ENCODE peak calls at places on chromosomes 4 and X, in four cellular contexts. One of them, this sample, is unnamed.

GRCh38 chr4:100841911-100842310 is 324.1 kb upstream of the EMCN start:
- DNase-seq in spleen: no peak
- DNase-seq in AG04449: no peak
- DNase-seq in aorta: no peak
- DNase-seq in this sample: no peak

GRCh38 chr4:76952071-76952470 is 2.5 kb downstream of the SEPTIN11 start:
- DNase-seq in spleen: no peak
- DNase-seq in AG04449: no peak
- DNase-seq in aorta: no peak
- DNase-seq in this sample: no peak

GRCh38 chrX:110000000-110000399 is 2.9 kb upstream of the TMEM164 start:
- DNase-seq in spleen: no peak
- DNase-seq in AG04449: no peak
- DNase-seq in aorta: no peak
- DNase-seq in this sample: no peak

GRCh38 chr4:30943356-30943755 is 223.2 kb downstream of the PCDH7 start:
- DNase-seq in spleen: no peak
- DNase-seq in AG04449: no peak
- DNase-seq in aorta: no peak
- DNase-seq in this sample: no peak

GRCh38 chrX:31981546-31982062 is 909.8 kb upstream of the FTHL17 start:
- DNase-seq in spleen: no peak
- DNase-seq in AG04449: no peak
- DNase-seq in aorta: no peak
- DNase-seq in this sample: no peak

GRCh38 chrX:97563531-97564133 is 679.9 kb downstream of the RPA4 start:
- DNase-seq in spleen: peak; percentile 80
- DNase-seq in AG04449: peak; percentile 7
- DNase-seq in aorta: peak; percentile 63
- DNase-seq in this sample: peak; percentile 66

GRCh38 chrX:18549643-18550042 is 122.3 kb downstream of the RS1 start:
- DNase-seq in spleen: no peak
- DNase-seq in AG04449: no peak
- DNase-seq in aorta: no peak
- DNase-seq in this sample: no peak

GRCh38 chr4:97942951-97943350 is 200.3 kb downstream of the STPG2 start:
- DNase-seq in spleen: no peak
- DNase-seq in AG04449: no peak
- DNase-seq in aorta: no peak
- DNase-seq in this sample: no peak

GRCh38 chr4:120053916-120054315 is 12.7 kb downstream of the MAD2L1 start:
- DNase-seq in spleen: no peak
- DNase-seq in AG04449: no peak
- DNase-seq in aorta: no peak
- DNase-seq in this sample: no peak

GRCh38 chrX:8724176-8724757 is 7.7 kb downstream of the ANOS1 start:
- DNase-seq in spleen: no peak
- DNase-seq in AG04449: no peak
- DNase-seq in aorta: no peak
- DNase-seq in this sample: no peak

GRCh38 chr4:55121246-55121645 is 4.1 kb downstream of the KDR start:
- DNase-seq in spleen: no peak
- DNase-seq in AG04449: no peak
- DNase-seq in aorta: no peak
- DNase-seq in this sample: no peak

GRCh38 chr4:188993871-188994270 is 854.6 kb downstream of the TRIML1 start:
- DNase-seq in spleen: no peak
- DNase-seq in AG04449: no peak
- DNase-seq in aorta: no peak
- DNase-seq in this sample: no peak

GRCh38 chrX:42577936-42578335 is 200.0 kb downstream of the PPP1R2C start:
- DNase-seq in spleen: no peak
- DNase-seq in AG04449: no peak
- DNase-seq in aorta: no peak
- DNase-seq in this sample: no peak

GRCh38 chr4:95548738-95549245 is at the start of gene UNC5C:
- DNase-seq in spleen: peak; percentile 83
- DNase-seq in AG04449: no peak
- DNase-seq in aorta: peak; percentile 85
- DNase-seq in this sample: no peak

GRCh38 chr4:128812360-128812958 is 3.0 kb downstream of the JADE1 start:
- DNase-seq in spleen: no peak
- DNase-seq in AG04449: no peak
- DNase-seq in aorta: peak; percentile 63
- DNase-seq in this sample: peak; percentile 61

GRCh38 chr4:76736434-76736833 is 161.5 kb downstream of the SOWAHB start:
- DNase-seq in spleen: no peak
- DNase-seq in AG04449: peak; percentile 81
- DNase-seq in aorta: no peak
- DNase-seq in this sample: no peak

GRCh38 chrX:105098201-105098600 is 122.3 kb downstream of the TEX13A start:
- DNase-seq in spleen: no peak
- DNase-seq in AG04449: no peak
- DNase-seq in aorta: no peak
- DNase-seq in this sample: no peak

GRCh38 chr4:40608628-40609027 is 21.0 kb downstream of the RBM47 start:
- DNase-seq in spleen: no peak
- DNase-seq in AG04449: peak; percentile 31
- DNase-seq in aorta: no peak
- DNase-seq in this sample: no peak

GRCh38 chrX:149512225-149512885 is 7.2 kb upstream of the IDS start:
- DNase-seq in spleen: no peak
- DNase-seq in AG04449: no peak
- DNase-seq in aorta: peak; percentile 65
- DNase-seq in this sample: peak; percentile 46

GRCh38 chr4:102423375-102423774 is 77.8 kb upstream of the NFKB1 start:
- DNase-seq in spleen: no peak
- DNase-seq in AG04449: no peak
- DNase-seq in aorta: no peak
- DNase-seq in this sample: peak; percentile 18

GRCh38 chr4:44186096-44186849 is 262.3 kb downstream of the KCTD8 start:
- DNase-seq in spleen: no peak
- DNase-seq in AG04449: no peak
- DNase-seq in aorta: no peak
- DNase-seq in this sample: no peak

DNA sequence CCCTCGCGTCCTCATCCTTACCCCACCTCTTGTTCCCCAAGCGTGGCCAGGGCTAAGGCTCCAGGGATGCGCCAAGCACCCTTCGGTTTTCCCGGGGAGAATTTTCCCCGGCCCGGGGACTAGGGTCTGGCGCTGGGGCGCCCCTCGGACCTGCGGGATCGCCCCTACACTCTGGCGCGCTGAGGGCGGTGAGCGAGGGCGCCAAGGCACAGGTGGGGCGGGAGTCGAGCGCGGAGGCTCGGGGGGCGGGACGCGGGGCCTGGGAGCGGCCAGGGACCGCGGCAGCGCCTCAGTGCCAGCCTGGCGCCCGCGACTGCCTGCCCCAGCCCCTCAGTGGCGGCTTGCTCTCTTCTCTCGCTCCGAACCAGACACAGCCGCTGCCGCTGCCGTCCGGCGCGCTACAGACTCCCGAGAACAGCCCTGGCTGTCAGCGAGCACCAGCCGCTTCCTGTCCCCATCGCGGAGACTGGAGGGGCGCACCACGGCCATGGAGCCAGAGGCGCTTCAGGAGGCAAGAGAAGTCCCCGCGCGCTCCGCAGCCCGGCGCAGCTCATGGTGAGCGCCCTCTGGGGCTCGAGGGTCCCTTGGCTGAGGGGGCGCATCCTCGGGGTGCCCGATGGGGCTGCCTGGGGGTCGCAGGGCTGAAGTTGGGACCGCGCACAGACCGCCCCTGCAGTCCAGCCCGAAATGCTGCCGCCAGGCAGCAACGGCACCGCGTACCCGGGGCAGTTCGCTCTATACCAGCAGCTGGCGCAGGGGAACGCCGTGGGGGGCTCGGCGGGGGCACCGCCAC is at the start of gene DRD5:
- DNase-seq in spleen: no peak
- DNase-seq in AG04449: no peak
- DNase-seq in aorta: no peak
- DNase-seq in this sample: no peak
- H3K4me3 ChIP-seq in spleen: no peak within 1 kb of the TSS
- H3K4me3 ChIP-seq in AG04449: no peak within 1 kb of the TSS
- H3K4me3 ChIP-seq in aorta: no peak within 1 kb of the TSS
- H3K4me3 ChIP-seq in this sample: no peak within 1 kb of the TSS

DNA sequence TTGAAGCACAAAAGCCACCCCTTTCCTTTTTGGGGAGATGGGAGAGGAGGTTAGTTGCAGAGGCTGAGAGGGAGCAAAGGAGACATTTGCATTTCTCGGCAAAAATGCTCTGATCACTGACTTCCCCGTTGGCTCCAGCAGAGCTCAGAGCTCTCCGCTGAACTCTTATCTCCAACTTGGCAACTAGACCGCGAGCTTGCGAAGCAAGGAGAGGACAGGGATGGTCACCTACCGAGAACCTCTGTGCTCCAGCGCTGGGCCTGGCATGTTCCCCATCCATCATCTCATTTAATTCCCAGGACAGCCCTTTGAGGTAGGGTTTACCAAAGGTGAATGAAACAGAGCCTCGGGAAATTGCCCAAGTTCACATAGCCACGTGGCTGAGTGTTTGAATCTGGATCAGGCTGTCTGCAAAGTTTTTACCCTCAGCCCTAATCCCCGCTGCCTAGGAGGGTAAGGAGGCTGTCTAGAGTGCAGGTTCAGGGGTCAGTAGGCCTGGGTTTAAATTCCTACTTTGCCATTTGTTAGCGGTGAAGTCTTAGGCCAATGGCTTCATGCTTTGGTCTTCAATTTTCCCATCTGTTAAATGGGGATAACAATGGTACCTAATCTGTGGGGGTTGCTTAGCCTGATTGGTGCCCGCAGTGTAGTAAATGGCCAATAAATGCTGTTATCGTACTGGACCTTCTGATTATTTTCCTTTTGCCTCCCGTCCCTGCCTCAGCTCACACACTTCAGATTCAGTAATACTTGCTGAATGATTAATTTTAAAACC is 3.8 kb upstream of the CITED1 start:
- DNase-seq in spleen: no peak
- DNase-seq in AG04449: no peak
- DNase-seq in aorta: no peak
- DNase-seq in this sample: no peak
- H3K4me3 ChIP-seq in spleen: no peak overlapping the region
- H3K4me3 ChIP-seq in AG04449: peak overlapping the region; percentile 36
- H3K4me3 ChIP-seq in aorta: no peak overlapping the region
- H3K4me3 ChIP-seq in this sample: peak overlapping the region; percentile 23

GRCh38 chr4:183808102-183808466 is 97.0 kb upstream of the STOX2 start:
- DNase-seq in spleen: no peak
- DNase-seq in AG04449: no peak
- DNase-seq in aorta: no peak
- DNase-seq in this sample: no peak

GRCh38 chr4:183812567-183812966 is 92.5 kb upstream of the STOX2 start:
- DNase-seq in spleen: no peak
- DNase-seq in AG04449: no peak
- DNase-seq in aorta: no peak
- DNase-seq in this sample: no peak

GRCh38 chr4:183801460-183802168 is 103.5 kb upstream of the STOX2 start:
- DNase-seq in spleen: no peak
- DNase-seq in AG04449: no peak
- DNase-seq in aorta: no peak
- DNase-seq in this sample: no peak

GRCh38 chr4:183806341-183806740 is 98.8 kb upstream of the STOX2 start:
- DNase-seq in spleen: peak; percentile 82
- DNase-seq in AG04449: no peak
- DNase-seq in aorta: no peak
- DNase-seq in this sample: no peak

DNA sequence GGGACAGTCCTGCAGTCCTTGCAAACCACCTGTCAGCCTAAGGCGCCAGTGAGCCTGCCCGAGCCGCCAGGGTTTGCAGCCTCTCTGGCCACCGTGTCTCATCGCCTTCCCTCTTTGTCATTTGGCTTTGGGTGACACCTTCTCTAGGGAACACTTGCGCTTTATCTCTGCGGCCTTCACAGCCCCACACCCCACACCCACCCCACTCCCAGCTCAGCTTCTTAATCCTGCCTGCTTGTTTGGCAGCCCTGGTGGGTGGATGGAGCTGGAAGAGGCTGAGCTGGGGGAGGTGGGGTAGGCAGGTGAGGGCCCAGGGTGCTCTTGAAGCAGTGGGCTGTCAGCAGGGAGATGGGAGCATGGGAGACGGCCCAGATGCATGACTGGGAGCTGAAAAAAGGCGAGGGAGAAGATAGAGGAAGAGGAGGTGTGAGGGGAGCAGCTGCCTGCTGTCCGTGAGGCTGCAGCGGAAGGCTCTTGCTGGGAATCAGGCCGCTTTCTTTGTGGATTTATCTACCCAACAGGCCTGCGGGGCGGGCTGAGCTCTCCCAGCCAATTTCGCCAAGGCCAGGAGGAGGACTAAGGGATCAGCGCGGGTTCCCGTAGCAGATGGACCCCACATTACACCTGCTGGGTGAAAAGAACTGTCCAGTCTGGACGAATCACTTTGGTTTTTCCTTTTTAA is 97.5 kb upstream of the STOX2 start:
- DNase-seq in spleen: no peak
- DNase-seq in AG04449: no peak
- DNase-seq in aorta: no peak
- DNase-seq in this sample: no peak
- H3K4me3 ChIP-seq in spleen: no peak overlapping the region
- H3K4me3 ChIP-seq in AG04449: no peak overlapping the region
- H3K4me3 ChIP-seq in aorta: no peak overlapping the region
- H3K4me3 ChIP-seq in this sample: no peak overlapping the region

GRCh38 chrX:137565921-137566745 is at the start of gene ZIC3:
- DNase-seq in spleen: no peak
- DNase-seq in AG04449: no peak
- DNase-seq in aorta: peak; percentile 67
- DNase-seq in this sample: no peak

GRCh38 chrX:137565318-137565904 is 516 bp upstream of the ZIC3 start:
- DNase-seq in spleen: no peak
- DNase-seq in AG04449: no peak
- DNase-seq in aorta: no peak
- DNase-seq in this sample: no peak

GRCh38 chrX:137568741-137569469 is 3.0 kb downstream of the ZIC3 start:
- DNase-seq in spleen: no peak
- DNase-seq in AG04449: no peak
- DNase-seq in aorta: no peak
- DNase-seq in this sample: no peak

GRCh38 chrX:137567474-137568232 is 1.7 kb downstream of the ZIC3 start:
- DNase-seq in spleen: no peak
- DNase-seq in AG04449: no peak
- DNase-seq in aorta: no peak
- DNase-seq in this sample: no peak

DNA sequence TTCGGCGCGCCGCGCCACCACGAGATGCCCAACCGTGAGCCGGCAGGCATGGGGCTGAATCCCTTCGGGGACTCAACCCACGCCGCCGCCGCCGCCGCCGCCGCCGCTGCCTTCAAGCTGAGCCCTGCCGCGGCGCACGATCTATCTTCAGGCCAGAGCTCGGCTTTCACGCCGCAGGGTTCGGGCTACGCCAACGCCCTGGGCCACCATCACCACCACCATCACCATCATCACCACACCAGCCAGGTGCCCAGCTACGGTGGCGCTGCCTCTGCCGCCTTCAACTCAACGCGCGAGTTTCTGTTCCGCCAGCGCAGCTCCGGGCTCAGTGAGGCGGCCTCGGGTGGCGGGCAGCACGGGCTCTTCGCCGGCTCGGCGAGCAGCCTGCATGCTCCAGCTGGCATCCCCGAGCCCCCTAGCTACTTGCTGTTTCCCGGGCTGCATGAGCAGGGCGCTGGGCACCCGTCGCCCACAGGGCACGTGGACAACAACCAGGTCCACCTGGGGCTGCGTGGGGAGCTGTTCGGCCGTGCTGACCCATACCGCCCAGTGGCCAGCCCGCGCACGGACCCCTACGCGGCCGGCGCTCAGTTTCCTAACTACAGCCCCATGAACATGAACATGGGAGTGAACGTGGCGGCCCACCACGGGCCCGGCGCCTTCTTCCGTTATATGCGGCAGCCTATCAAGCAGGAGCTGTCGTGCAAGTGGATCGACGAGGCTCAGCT is 983 bp downstream of the ZIC3 start:
- DNase-seq in spleen: no peak
- DNase-seq in AG04449: no peak
- DNase-seq in aorta: no peak
- DNase-seq in this sample: no peak
- H3K4me3 ChIP-seq in spleen: no peak overlapping the region
- H3K4me3 ChIP-seq in AG04449: no peak overlapping the region
- H3K4me3 ChIP-seq in aorta: no peak overlapping the region
- H3K4me3 ChIP-seq in this sample: no peak overlapping the region

This sample was measured in Jurkat, Clone E6-1.